ENCODE peak calls at places on chromosome 1, in six cellular contexts. One of them, this sample, is unnamed.

GRCh38 chr1:235597867-235598553 is 51.6 kb downstream of the GNG4 start:
- DNase-seq in A549: peak
- DNase-seq in H54: peak
- DNase-seq in GM12891: no peak
- DNase-seq in esophagus squamous epithelium: no peak
- DNase-seq in breast epithelium: no peak
- DNase-seq in this sample: no peak

GRCh38 chr1:49013046-49013445 is 236.4 kb upstream of the BEND5 start:
- DNase-seq in A549: no peak
- DNase-seq in H54: no peak
- DNase-seq in GM12891: no peak
- DNase-seq in esophagus squamous epithelium: no peak
- DNase-seq in breast epithelium: no peak
- DNase-seq in this sample: no peak

GRCh38 chr1:193104906-193105820 is at the start of gene GLRX2:
- DNase-seq in A549: peak
- DNase-seq in H54: peak
- DNase-seq in GM12891: peak
- DNase-seq in esophagus squamous epithelium: no peak
- DNase-seq in breast epithelium: peak
- DNase-seq in this sample: peak

GRCh38 chr1:117371436-117372151 is 4.3 kb downstream of the MAN1A2 start:
- DNase-seq in A549: peak
- DNase-seq in H54: no peak
- DNase-seq in GM12891: no peak
- DNase-seq in esophagus squamous epithelium: no peak
- DNase-seq in breast epithelium: no peak
- DNase-seq in this sample: peak

GRCh38 chr1:90718411-90719320 is 1.6 kb upstream of the BARHL2 start:
- DNase-seq in A549: no peak
- DNase-seq in H54: no peak
- DNase-seq in GM12891: no peak
- DNase-seq in esophagus squamous epithelium: no peak
- DNase-seq in breast epithelium: no peak
- DNase-seq in this sample: no peak

GRCh38 chr1:110787328-110788071 is 85.4 kb upstream of the CD53 start:
- DNase-seq in A549: no peak
- DNase-seq in H54: no peak
- DNase-seq in GM12891: no peak
- DNase-seq in esophagus squamous epithelium: no peak
- DNase-seq in breast epithelium: no peak
- DNase-seq in this sample: no peak

GRCh38 chr1:225849905-225850304 is 32.3 kb downstream of the TMEM63A start:
- DNase-seq in A549: no peak
- DNase-seq in H54: no peak
- DNase-seq in GM12891: no peak
- DNase-seq in esophagus squamous epithelium: no peak
- DNase-seq in breast epithelium: no peak
- DNase-seq in this sample: peak

GRCh38 chr1:11174271-11174942 is 14.7 kb upstream of the ANGPTL7 start:
- DNase-seq in A549: no peak
- DNase-seq in H54: no peak
- DNase-seq in GM12891: no peak
- DNase-seq in esophagus squamous epithelium: no peak
- DNase-seq in breast epithelium: peak
- DNase-seq in this sample: no peak

GRCh38 chr1:55938376-55938850 is 641.0 kb downstream of the PLPP3 start:
- DNase-seq in A549: no peak
- DNase-seq in H54: no peak
- DNase-seq in GM12891: no peak
- DNase-seq in esophagus squamous epithelium: no peak
- DNase-seq in breast epithelium: no peak
- DNase-seq in this sample: no peak

GRCh38 chr1:244460195-244460594 is 878 bp upstream of the CATSPERE start:
- DNase-seq in A549: peak
- DNase-seq in H54: no peak
- DNase-seq in GM12891: no peak
- DNase-seq in esophagus squamous epithelium: no peak
- DNase-seq in breast epithelium: no peak
- DNase-seq in this sample: no peak

GRCh38 chr1:47894718-47895393 is 102.3 kb downstream of the TRABD2B start:
- DNase-seq in A549: peak
- DNase-seq in H54: peak
- DNase-seq in GM12891: no peak
- DNase-seq in esophagus squamous epithelium: no peak
- DNase-seq in breast epithelium: peak
- DNase-seq in this sample: no peak

GRCh38 chr1:226397011-226397926 is 10.6 kb downstream of the PARP1 start:
- DNase-seq in A549: no peak
- DNase-seq in H54: no peak
- DNase-seq in GM12891: no peak
- DNase-seq in esophagus squamous epithelium: no peak
- DNase-seq in breast epithelium: no peak
- DNase-seq in this sample: no peak

GRCh38 chr1:99749504-99749903 is 16.9 kb downstream of the FRRS1 start:
- DNase-seq in A549: no peak
- DNase-seq in H54: no peak
- DNase-seq in GM12891: no peak
- DNase-seq in esophagus squamous epithelium: no peak
- DNase-seq in breast epithelium: no peak
- DNase-seq in this sample: no peak

GRCh38 chr1:181105134-181106021 is 16.9 kb downstream of the IER5 start:
- DNase-seq in A549: peak
- DNase-seq in H54: peak
- DNase-seq in GM12891: peak
- DNase-seq in esophagus squamous epithelium: peak
- DNase-seq in breast epithelium: peak
- DNase-seq in this sample: peak

GRCh38 chr1:37537378-37537777 is 16.7 kb downstream of the SNIP1 start:
- DNase-seq in A549: peak
- DNase-seq in H54: no peak
- DNase-seq in GM12891: no peak
- DNase-seq in esophagus squamous epithelium: no peak
- DNase-seq in breast epithelium: peak
- DNase-seq in this sample: no peak

GRCh38 chr1:178438432-178438831 is 58.3 kb downstream of the CLEC20A start:
- DNase-seq in A549: no peak
- DNase-seq in H54: no peak
- DNase-seq in GM12891: no peak
- DNase-seq in esophagus squamous epithelium: no peak
- DNase-seq in breast epithelium: no peak
- DNase-seq in this sample: no peak

GRCh38 chr1:230307213-230307612 is 118.9 kb downstream of the PGBD5 start:
- DNase-seq in A549: no peak
- DNase-seq in H54: no peak
- DNase-seq in GM12891: no peak
- DNase-seq in esophagus squamous epithelium: no peak
- DNase-seq in breast epithelium: no peak
- DNase-seq in this sample: no peak

GRCh38 chr1:10065760-10066159 is 33.0 kb downstream of the UBE4B start:
- DNase-seq in A549: no peak
- DNase-seq in H54: no peak
- DNase-seq in GM12891: no peak
- DNase-seq in esophagus squamous epithelium: no peak
- DNase-seq in breast epithelium: no peak
- DNase-seq in this sample: no peak

GRCh38 chr1:110672001-110672752 is 2.6 kb downstream of the KCNA3 start:
- DNase-seq in A549: no peak
- DNase-seq in H54: no peak
- DNase-seq in GM12891: no peak
- DNase-seq in esophagus squamous epithelium: no peak
- DNase-seq in breast epithelium: no peak
- DNase-seq in this sample: no peak

GRCh38 chr1:89719502-89720306 is 86.8 kb downstream of the LRRC8C start:
- DNase-seq in A549: no peak
- DNase-seq in H54: no peak
- DNase-seq in GM12891: peak
- DNase-seq in esophagus squamous epithelium: no peak
- DNase-seq in breast epithelium: no peak
- DNase-seq in this sample: no peak

GRCh38 chr1:199931666-199932377 is 95.7 kb upstream of the NR5A2 start:
- DNase-seq in A549: peak
- DNase-seq in H54: no peak
- DNase-seq in GM12891: no peak
- DNase-seq in esophagus squamous epithelium: no peak
- DNase-seq in breast epithelium: no peak
- DNase-seq in this sample: peak

GRCh38 chr1:221575605-221576004 is 166.3 kb downstream of the DUSP10 start:
- DNase-seq in A549: no peak
- DNase-seq in H54: no peak
- DNase-seq in GM12891: no peak
- DNase-seq in esophagus squamous epithelium: no peak
- DNase-seq in breast epithelium: no peak
- DNase-seq in this sample: no peak

GRCh38 chr1:151371340-151371739 is 1.2 kb downstream of the SELENBP1 start:
- DNase-seq in A549: peak
- DNase-seq in H54: no peak
- DNase-seq in GM12891: no peak
- DNase-seq in esophagus squamous epithelium: no peak
- DNase-seq in breast epithelium: peak
- DNase-seq in this sample: peak

GRCh38 chr1:151371744-151372410 is 628 bp downstream of the SELENBP1 start:
- DNase-seq in A549: peak
- DNase-seq in H54: no peak
- DNase-seq in GM12891: no peak
- DNase-seq in esophagus squamous epithelium: no peak
- DNase-seq in breast epithelium: no peak
- DNase-seq in this sample: peak

GRCh38 chr1:151369621-151370048 is 2.9 kb downstream of the SELENBP1 start:
- DNase-seq in A549: no peak
- DNase-seq in H54: no peak
- DNase-seq in GM12891: no peak
- DNase-seq in esophagus squamous epithelium: no peak
- DNase-seq in breast epithelium: no peak
- DNase-seq in this sample: no peak

GRCh38 chr1:151368745-151369610 is 3.5 kb downstream of the SELENBP1 start:
- DNase-seq in A549: no peak
- DNase-seq in H54: no peak
- DNase-seq in GM12891: no peak
- DNase-seq in esophagus squamous epithelium: no peak
- DNase-seq in breast epithelium: no peak
- DNase-seq in this sample: peak

GRCh38 chr1:151370211-151370911 is 2.1 kb downstream of the SELENBP1 start:
- DNase-seq in A549: no peak
- DNase-seq in H54: no peak
- DNase-seq in GM12891: no peak
- DNase-seq in esophagus squamous epithelium: no peak
- DNase-seq in breast epithelium: no peak
- DNase-seq in this sample: no peak
- TF ChIP-seq POLR2A in A549: no peak
- TF ChIP-seq POLR2A in H54: no peak
- TF ChIP-seq POLR2A in GM12891: no peak
- TF ChIP-seq POLR2A in esophagus squamous epithelium: no peak
- TF ChIP-seq POLR2A in breast epithelium: no peak
- TF ChIP-seq POLR2A in this sample: no peak

GRCh38 chr1:165696625-165697100 is 1.7 kb downstream of the ALDH9A1 start:
- DNase-seq in A549: no peak
- DNase-seq in H54: no peak
- DNase-seq in GM12891: no peak
- DNase-seq in esophagus squamous epithelium: no peak
- DNase-seq in breast epithelium: no peak
- DNase-seq in this sample: peak

GRCh38 chr1:165699577-165699976 is 1.2 kb upstream of the ALDH9A1 start:
- DNase-seq in A549: no peak
- DNase-seq in H54: no peak
- DNase-seq in GM12891: no peak
- DNase-seq in esophagus squamous epithelium: no peak
- DNase-seq in breast epithelium: no peak
- DNase-seq in this sample: no peak

GRCh38 chr1:165695011-165695410 is 3.4 kb downstream of the ALDH9A1 start:
- DNase-seq in A549: no peak
- DNase-seq in H54: no peak
- DNase-seq in GM12891: no peak
- DNase-seq in esophagus squamous epithelium: no peak
- DNase-seq in breast epithelium: no peak
- DNase-seq in this sample: no peak

GRCh38 chr1:165697491-165697880 is 876 bp downstream of the ALDH9A1 start:
- DNase-seq in A549: no peak
- DNase-seq in H54: no peak
- DNase-seq in GM12891: no peak
- DNase-seq in esophagus squamous epithelium: no peak
- DNase-seq in breast epithelium: no peak
- DNase-seq in this sample: no peak

DNA sequence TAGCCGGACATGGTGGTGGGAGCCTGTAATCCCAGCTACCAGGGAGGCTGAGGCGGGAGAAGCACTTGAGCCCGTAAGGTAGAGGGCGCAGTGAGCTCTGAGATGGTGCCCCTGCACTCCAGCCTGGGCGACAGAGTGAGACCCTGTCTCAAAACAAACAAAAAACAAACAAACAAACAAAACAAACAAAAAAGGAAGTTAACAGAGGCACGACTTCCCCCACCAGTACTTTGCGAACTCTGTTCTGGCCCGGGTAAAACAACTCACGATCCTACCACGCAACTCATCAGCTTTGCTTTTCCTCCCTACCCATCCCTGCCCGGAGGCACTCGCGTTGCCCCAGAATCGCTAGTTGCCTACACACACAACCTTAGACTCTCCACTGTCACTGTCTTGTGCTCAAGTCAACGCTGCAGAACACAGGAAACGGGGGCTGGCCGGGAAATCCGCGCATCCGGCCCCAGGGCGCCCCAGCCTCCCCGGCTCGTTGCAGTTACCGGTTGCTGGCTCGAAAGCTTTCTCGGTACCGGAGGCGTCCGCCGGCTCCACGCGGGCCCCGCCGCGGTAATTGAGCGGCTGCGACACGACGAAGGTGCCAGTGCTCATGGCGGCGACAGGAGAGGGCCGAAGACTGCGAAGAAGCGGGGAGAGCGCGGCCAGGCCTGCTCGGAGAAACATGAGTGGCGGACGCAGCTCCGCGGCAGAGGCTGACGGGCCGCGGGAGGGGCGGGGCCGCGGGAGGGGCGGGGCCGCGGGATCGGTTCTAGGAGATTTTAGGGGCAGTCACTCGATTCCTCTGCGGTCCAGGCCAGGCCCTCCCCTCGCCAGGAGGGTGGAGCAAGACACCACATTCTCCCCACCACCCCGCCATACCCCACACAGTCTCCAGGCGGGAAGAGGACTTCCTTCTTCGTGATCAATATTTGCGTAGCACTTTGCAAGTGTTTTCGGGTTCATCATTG is at the start of gene ALDH9A1:
- DNase-seq in A549: peak
- DNase-seq in H54: peak
- DNase-seq in GM12891: peak
- DNase-seq in esophagus squamous epithelium: peak
- DNase-seq in breast epithelium: peak
- DNase-seq in this sample: peak
- TF ChIP-seq POLR2A in A549: peak
- TF ChIP-seq POLR2A in H54: peak
- TF ChIP-seq POLR2A in GM12891: peak
- TF ChIP-seq POLR2A in esophagus squamous epithelium: peak
- TF ChIP-seq POLR2A in breast epithelium: peak
- TF ChIP-seq POLR2A in this sample: peak

GRCh38 chr1:1403543-1404112 is 3.5 kb downstream of the MRPL20 start:
- DNase-seq in A549: no peak
- DNase-seq in H54: no peak
- DNase-seq in GM12891: no peak
- DNase-seq in esophagus squamous epithelium: no peak
- DNase-seq in breast epithelium: no peak
- DNase-seq in this sample: no peak
- TF ChIP-seq POLR2A in A549: no peak
- TF ChIP-seq POLR2A in H54: no peak
- TF ChIP-seq POLR2A in GM12891: no peak
- TF ChIP-seq POLR2A in esophagus squamous epithelium: no peak
- TF ChIP-seq POLR2A in breast epithelium: no peak
- TF ChIP-seq POLR2A in this sample: no peak

GRCh38 chr1:214694769-214695168 is 91.8 kb downstream of the CENPF start:
- DNase-seq in A549: no peak
- DNase-seq in H54: no peak
- DNase-seq in GM12891: no peak
- DNase-seq in esophagus squamous epithelium: no peak
- DNase-seq in breast epithelium: no peak
- DNase-seq in this sample: no peak
- TF ChIP-seq POLR2A in A549: no peak
- TF ChIP-seq POLR2A in H54: no peak
- TF ChIP-seq POLR2A in GM12891: no peak
- TF ChIP-seq POLR2A in esophagus squamous epithelium: no peak
- TF ChIP-seq POLR2A in breast epithelium: no peak
- TF ChIP-seq POLR2A in this sample: no peak

This sample was measured in right lobe of liver.